ENCODE peak calls at places on chromosomes 1 and 21, in eight cellular contexts. N is ascending aorta; P is breast epithelium; S is epithelial cell of esophagus; X is stomach; E is lower lobe of right lung; R is CD4-positive, alpha-beta T cell; D is psoas muscle. I is an unnamed sample.

GRCh38 chr1:119984771-119985170 is 84.7 kb downstream of the NOTCH2 start:
- DNase-seq in X (no peak), S (peak; percentile 60), N (no peak), P (no peak), R (no peak), E (no peak), D (no peak), I (no peak)

GRCh38 chr1:117674521-117675400 is 68.9 kb downstream of the TENT5C start:
- DNase-seq in S (peak; percentile 48), D (no peak), P (no peak), X (peak; percentile 77), R (peak; percentile 61), E (no peak), N (no peak), I (no peak)

GRCh38 chr21:41481191-41481590 is 26.8 kb downstream of the TMPRSS2 start:
- DNase-seq in R (no peak), X (no peak), P (no peak), S (peak; percentile 48), D (no peak), N (no peak), E (no peak), I (no peak)

GRCh38 chr21:27649746-27650145 is 682.9 kb upstream of the ADAMTS5 start:
- DNase-seq in S (peak; percentile 46), R (no peak), E (no peak), D (no peak), N (no peak), P (no peak), X (no peak), I (no peak)

GRCh38 chr1:232853994-232854532 is 48.8 kb downstream of the MAP10 start:
- DNase-seq in D (no peak), E (no peak), S (peak; percentile 33), X (no peak), P (no peak), N (no peak), R (no peak), I (no peak)

GRCh38 chr1:181159451-181160151 is 71.1 kb downstream of the IER5 start:
- DNase-seq in S (peak; percentile 97), D (no peak), P (no peak), X (peak; percentile 61), N (no peak), R (peak; percentile 65), E (no peak), I (no peak)

GRCh38 chr1:205587576-205587975 is 44.2 kb downstream of the ELK4 start:
- DNase-seq in S (no peak), D (no peak), P (no peak), R (no peak), E (no peak), X (no peak), N (no peak), I (no peak)

GRCh38 chr1:57109247-57109646 is 143.4 kb upstream of the C8B start:
- DNase-seq in D (no peak), R (no peak), N (no peak), P (no peak), E (no peak), S (no peak), X (no peak), I (no peak)

GRCh38 chr1:186500804-186501203 is 39.9 kb upstream of the PDC start:
- DNase-seq in D (no peak), E (no peak), X (no peak), N (no peak), R (no peak), S (peak; percentile 85), P (no peak), I (no peak)

GRCh38 chr21:29231781-29232548 is 66.8 kb upstream of the BACH1 start:
- DNase-seq in S (peak; percentile 41), N (no peak), D (no peak), X (no peak), E (no peak), P (no peak), R (no peak), I (no peak)

GRCh38 chr1:206575165-206575893 is 36.9 kb downstream of the EIF2D start:
- DNase-seq in E (peak; percentile 63), X (peak; percentile 43), D (no peak), S (peak; percentile 90), R (peak; percentile 56), P (no peak), N (peak; percentile 28), I (no peak)

GRCh38 chr1:203913045-203913444 is 51.6 kb downstream of the SNRPE start:
- DNase-seq in D (no peak), X (no peak), E (no peak), P (no peak), R (no peak), S (no peak), N (no peak), I (no peak)

GRCh38 chr1:39110325-39110851 is 84.2 kb downstream of the NDUFS5 start:
- DNase-seq in D (no peak), P (no peak), R (no peak), S (peak; percentile 79), E (no peak), X (no peak), N (no peak), I (no peak)

GRCh38 chr21:27390384-27390783 is 423.5 kb upstream of the ADAMTS5 start:
- DNase-seq in N (no peak), P (no peak), S (no peak), D (no peak), R (no peak), E (no peak), X (no peak), I (no peak)

GRCh38 chr21:38773108-38774061 is 32.3 kb upstream of the ETS2 start:
- DNase-seq in E (no peak), X (no peak), N (peak; percentile 43), R (no peak), S (peak; percentile 96), P (no peak), D (peak; percentile 58), I (no peak)
- TF ChIP-seq CTCF in E (no peak), X (no peak), N (no peak), R (no peak), S (no peak), P (no peak), D (no peak), I (no peak)

DNA sequence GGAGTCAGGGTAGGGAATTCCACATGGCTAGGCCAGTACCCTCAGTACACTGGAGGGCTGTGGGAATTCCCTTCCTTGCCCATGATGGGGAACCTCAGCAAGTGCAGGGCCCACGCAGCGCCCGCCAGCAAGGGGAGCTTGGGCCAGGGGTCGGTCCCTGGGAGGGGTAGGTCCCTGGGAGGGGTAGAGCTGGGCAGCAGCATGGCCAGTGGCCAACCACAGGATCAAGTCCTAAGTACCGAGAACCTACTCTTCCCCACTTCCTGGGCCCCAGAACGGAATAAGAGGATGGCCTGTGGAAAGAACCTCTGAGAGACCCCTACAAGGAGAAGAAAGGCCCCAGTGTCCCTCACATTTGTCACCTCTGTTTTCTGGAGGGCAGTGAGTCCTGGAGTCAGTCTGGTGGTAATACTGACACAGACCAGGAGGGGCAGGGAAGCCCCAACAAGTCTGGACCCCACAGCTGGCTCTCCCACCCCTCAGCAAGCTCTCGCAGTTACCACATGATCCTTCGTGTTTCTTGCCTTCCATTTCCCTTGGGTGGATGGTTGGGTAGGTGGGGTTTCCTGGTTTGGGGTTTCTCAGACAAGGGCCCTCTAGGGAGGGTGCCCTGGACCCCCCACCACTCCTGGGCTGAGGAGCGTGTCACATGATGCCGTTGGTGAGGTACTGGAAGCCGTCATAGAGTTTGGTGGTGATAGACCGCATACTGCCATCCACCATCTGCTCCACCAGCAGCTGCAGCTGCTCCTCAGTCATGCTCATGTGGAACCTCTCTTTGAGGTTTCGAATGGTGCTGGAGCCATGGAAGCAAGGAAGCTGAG is 10.3 kb downstream of the ZNF687 start:
- DNase-seq in R (no peak), N (no peak), S (no peak), E (no peak), D (no peak), X (no peak), P (no peak), I (no peak)
- TF ChIP-seq CTCF in R (no peak), N (no peak), S (peak; percentile 10), E (no peak), D (no peak), X (no peak), P (no peak), I (no peak)

GRCh38 chr1:8409666-8410065 is 91.8 kb downstream of the SLC45A1 start:
- DNase-seq in E (no peak), D (no peak), P (no peak), X (no peak), N (no peak), R (no peak), S (no peak), I (no peak)

GRCh38 chr1:8407652-8408051 is 89.7 kb downstream of the SLC45A1 start:
- DNase-seq in N (no peak), S (no peak), D (no peak), X (no peak), P (no peak), R (no peak), E (no peak), I (no peak)

GRCh38 chr1:8410791-8411190 is 92.9 kb downstream of the SLC45A1 start:
- DNase-seq in R (no peak), X (no peak), N (no peak), E (no peak), S (no peak), P (no peak), D (no peak), I (no peak)

GRCh38 chr1:8408151-8408839 is 90.4 kb downstream of the SLC45A1 start:
- DNase-seq in X (peak; percentile 85), E (no peak), N (no peak), D (peak; percentile 76), R (no peak), S (no peak), P (peak; percentile 42), I (peak; percentile 61)

GRCh38 chr1:8409107-8409506 is 91.2 kb downstream of the SLC45A1 start:
- DNase-seq in E (no peak), N (no peak), R (no peak), S (peak; percentile 47), P (no peak), D (no peak), X (no peak), I (no peak)
- TF ChIP-seq CTCF in E (peak; percentile 47), N (peak; percentile 56), R (peak; percentile 48), S (peak; percentile 60), P (peak; percentile 51), D (peak; percentile 49), X (no peak), I (no peak)

GRCh38 chr1:234230414-234230862 is 142.8 kb upstream of the COA6 start:
- DNase-seq in D (no peak), S (no peak), X (no peak), P (no peak), R (no peak), E (no peak), N (no peak), I (no peak)

GRCh38 chr1:234229676-234230075 is 143.6 kb upstream of the COA6 start:
- DNase-seq in D (no peak), R (no peak), X (no peak), P (no peak), E (no peak), S (no peak), N (no peak), I (no peak)

GRCh38 chr1:234234199-234234598 is 139.1 kb upstream of the COA6 start:
- DNase-seq in D (no peak), P (no peak), E (no peak), S (no peak), X (no peak), R (no peak), N (no peak), I (no peak)

GRCh38 chr1:234231893-234232276 is 141.4 kb upstream of the COA6 start:
- DNase-seq in X (no peak), S (no peak), N (no peak), D (no peak), E (no peak), R (no peak), P (no peak), I (no peak)

GRCh38 chr1:234231061-234231892 is 142.0 kb upstream of the COA6 start:
- DNase-seq in N (no peak), X (no peak), R (no peak), D (no peak), S (no peak), P (no peak), E (no peak), I (no peak)
- TF ChIP-seq CTCF in N (no peak), X (no peak), R (no peak), D (no peak), S (peak; percentile 25), P (no peak), E (no peak), I (no peak)

I was measured in omental fat pad.